ENCODE peak calls at places on chromosomes 6 and 20, in four cellular contexts. One of them, this sample, is unnamed.
A peak's percentile ranks its signal among the peaks of the same experiment; 100 is the strongest.

GRCh38 chr20:11924923-11925322 is 7.2 kb downstream of the BTBD3 start:
- DNase-seq in dorsolateral prefrontal cortex: no peak
- DNase-seq in fibroblast of the aortic adventitia: no peak
- DNase-seq in PC-3: no peak
- DNase-seq in this sample: no peak

GRCh38 chr6:139017227-139017626 is 11.3 kb upstream of the ABRACL start:
- DNase-seq in PC-3: no peak
- DNase-seq in fibroblast of the aortic adventitia: no peak
- DNase-seq in dorsolateral prefrontal cortex: no peak
- DNase-seq in this sample: no peak

GRCh38 chr6:112113918-112114317 is 26.5 kb downstream of the FAM229B start:
- DNase-seq in fibroblast of the aortic adventitia: no peak
- DNase-seq in PC-3: no peak
- DNase-seq in dorsolateral prefrontal cortex: no peak
- DNase-seq in this sample: no peak

GRCh38 chr6:2938004-2938631 is 33.2 kb downstream of the SERPINB6 start:
- DNase-seq in dorsolateral prefrontal cortex: no peak
- DNase-seq in PC-3: no peak
- DNase-seq in fibroblast of the aortic adventitia: no peak
- DNase-seq in this sample: no peak

GRCh38 chr6:37173573-37174195 is 3.7 kb downstream of the PIM1 start:
- DNase-seq in PC-3: no peak
- DNase-seq in fibroblast of the aortic adventitia: no peak
- DNase-seq in dorsolateral prefrontal cortex: no peak
- DNase-seq in this sample: no peak

GRCh38 chr6:142735182-142735581 is 209.8 kb downstream of the HIVEP2 start:
- DNase-seq in dorsolateral prefrontal cortex: no peak
- DNase-seq in PC-3: peak; percentile 12
- DNase-seq in fibroblast of the aortic adventitia: no peak
- DNase-seq in this sample: no peak

GRCh38 chr20:14996883-14997672 is 659.7 kb upstream of the FLRT3 start:
- DNase-seq in PC-3: no peak
- DNase-seq in fibroblast of the aortic adventitia: no peak
- DNase-seq in dorsolateral prefrontal cortex: no peak
- DNase-seq in this sample: no peak

GRCh38 chr20:51456511-51457280 is 85.8 kb downstream of the NFATC2 start:
- DNase-seq in fibroblast of the aortic adventitia: peak; percentile 98
- DNase-seq in PC-3: peak; percentile 100
- DNase-seq in dorsolateral prefrontal cortex: peak; percentile 90
- DNase-seq in this sample: no peak

GRCh38 chr6:87675004-87675681 is 26.9 kb downstream of the AKIRIN2 start:
- DNase-seq in fibroblast of the aortic adventitia: no peak
- DNase-seq in dorsolateral prefrontal cortex: no peak
- DNase-seq in PC-3: no peak
- DNase-seq in this sample: no peak

GRCh38 chr6:139736507-139736906 is 362.1 kb upstream of the CITED2 start:
- DNase-seq in dorsolateral prefrontal cortex: no peak
- DNase-seq in PC-3: no peak
- DNase-seq in fibroblast of the aortic adventitia: no peak
- DNase-seq in this sample: no peak

GRCh38 chr6:116511424-116512131 is at the start of gene CALHM5:
- DNase-seq in dorsolateral prefrontal cortex: no peak
- DNase-seq in PC-3: peak; percentile 83
- DNase-seq in fibroblast of the aortic adventitia: peak; percentile 97
- DNase-seq in this sample: no peak

GRCh38 chr6:73145690-73146089 is 79.6 kb downstream of the KHDC1L start:
- DNase-seq in PC-3: no peak
- DNase-seq in dorsolateral prefrontal cortex: no peak
- DNase-seq in fibroblast of the aortic adventitia: no peak
- DNase-seq in this sample: no peak

GRCh38 chr6:143023695-143024094 is 37.0 kb upstream of the AIG1 start:
- DNase-seq in fibroblast of the aortic adventitia: no peak
- DNase-seq in dorsolateral prefrontal cortex: no peak
- DNase-seq in PC-3: no peak
- DNase-seq in this sample: no peak

GRCh38 chr6:13913226-13914001 is 11.3 kb upstream of the RNF182 start:
- DNase-seq in dorsolateral prefrontal cortex: no peak
- DNase-seq in PC-3: no peak
- DNase-seq in fibroblast of the aortic adventitia: no peak
- DNase-seq in this sample: no peak

GRCh38 chr20:38073307-38074010 is 39.9 kb downstream of the RPRD1B start:
- DNase-seq in PC-3: peak; percentile 93
- DNase-seq in fibroblast of the aortic adventitia: peak; percentile 99
- DNase-seq in dorsolateral prefrontal cortex: no peak
- DNase-seq in this sample: no peak

GRCh38 chr6:143222310-143222709 is 161.6 kb downstream of the AIG1 start:
- DNase-seq in PC-3: no peak
- DNase-seq in fibroblast of the aortic adventitia: no peak
- DNase-seq in dorsolateral prefrontal cortex: no peak
- DNase-seq in this sample: no peak

GRCh38 chr6:91781946-91782345 is 1195.1 kb upstream of the MAP3K7 start:
- DNase-seq in PC-3: no peak
- DNase-seq in dorsolateral prefrontal cortex: peak; percentile 66
- DNase-seq in fibroblast of the aortic adventitia: no peak
- DNase-seq in this sample: no peak

GRCh38 chr6:3088446-3088845 is 20.2 kb downstream of the RIPK1 start:
- DNase-seq in fibroblast of the aortic adventitia: peak; percentile 63
- DNase-seq in PC-3: no peak
- DNase-seq in dorsolateral prefrontal cortex: no peak
- DNase-seq in this sample: no peak

GRCh38 chr6:106979435-106979884 is 4.9 kb upstream of the CD24 start:
- DNase-seq in dorsolateral prefrontal cortex: peak; percentile 85
- DNase-seq in fibroblast of the aortic adventitia: peak; percentile 82
- DNase-seq in PC-3: peak; percentile 84
- DNase-seq in this sample: peak; percentile 79

GRCh38 chr20:45337367-45338120 is 10.7 kb downstream of the SDC4 start:
- DNase-seq in fibroblast of the aortic adventitia: peak; percentile 90
- DNase-seq in PC-3: peak; percentile 78
- DNase-seq in dorsolateral prefrontal cortex: no peak
- DNase-seq in this sample: no peak

DNA sequence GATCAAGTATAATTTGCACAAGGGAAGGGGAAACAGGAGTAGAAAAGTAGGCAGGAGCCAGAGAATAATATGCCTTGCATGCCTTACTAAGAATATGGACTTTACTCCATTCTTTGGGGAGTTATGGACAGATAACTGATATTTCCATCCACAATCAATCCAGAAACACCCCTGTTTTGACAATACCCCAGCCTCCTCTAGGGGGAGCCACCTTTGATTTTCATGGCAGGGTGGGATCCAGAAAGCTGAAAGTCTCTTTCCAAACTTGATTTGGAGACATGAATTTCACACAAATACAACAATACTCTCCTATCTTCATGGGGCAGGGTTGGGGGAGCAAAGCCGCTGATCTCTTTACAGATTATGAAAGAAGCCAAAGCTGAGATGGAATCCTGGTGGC is 404.1 kb downstream of the FOXA2 start:
- DNase-seq in dorsolateral prefrontal cortex: no peak
- DNase-seq in fibroblast of the aortic adventitia: no peak
- DNase-seq in PC-3: no peak
- DNase-seq in this sample: no peak
- TF ChIP-seq CTCF in dorsolateral prefrontal cortex: no peak
- TF ChIP-seq CTCF in fibroblast of the aortic adventitia: peak; percentile 14
- TF ChIP-seq CTCF in PC-3: peak; percentile 59
- TF ChIP-seq CTCF in this sample: no peak

GRCh38 chr6:164344801-164345291 is 930.3 kb downstream of the QKI start:
- DNase-seq in PC-3: no peak
- DNase-seq in fibroblast of the aortic adventitia: peak; percentile 57
- DNase-seq in dorsolateral prefrontal cortex: no peak
- DNase-seq in this sample: no peak

GRCh38 chr6:164346631-164347030 is 932.1 kb downstream of the QKI start:
- DNase-seq in fibroblast of the aortic adventitia: no peak
- DNase-seq in PC-3: no peak
- DNase-seq in dorsolateral prefrontal cortex: no peak
- DNase-seq in this sample: no peak

GRCh38 chr6:164345340-164345739 is 930.8 kb downstream of the QKI start:
- DNase-seq in dorsolateral prefrontal cortex: no peak
- DNase-seq in PC-3: no peak
- DNase-seq in fibroblast of the aortic adventitia: no peak
- DNase-seq in this sample: no peak

GRCh38 chr6:164345856-164346496 is 931.5 kb downstream of the QKI start:
- DNase-seq in dorsolateral prefrontal cortex: no peak
- DNase-seq in fibroblast of the aortic adventitia: no peak
- DNase-seq in PC-3: no peak
- DNase-seq in this sample: no peak

GRCh38 chr6:164347455-164347854 is 932.9 kb downstream of the QKI start:
- DNase-seq in fibroblast of the aortic adventitia: no peak
- DNase-seq in dorsolateral prefrontal cortex: no peak
- DNase-seq in PC-3: no peak
- DNase-seq in this sample: no peak
- TF ChIP-seq CTCF in fibroblast of the aortic adventitia: no peak
- TF ChIP-seq CTCF in dorsolateral prefrontal cortex: no peak
- TF ChIP-seq CTCF in PC-3: no peak
- TF ChIP-seq CTCF in this sample: no peak

GRCh38 chr6:78611886-78612480 is 255.4 kb upstream of the IRAK1BP1 start:
- DNase-seq in PC-3: peak; percentile 60
- DNase-seq in dorsolateral prefrontal cortex: no peak
- DNase-seq in fibroblast of the aortic adventitia: peak; percentile 41
- DNase-seq in this sample: no peak

GRCh38 chr6:78605909-78606446 is 261.4 kb upstream of the IRAK1BP1 start:
- DNase-seq in PC-3: peak; percentile 77
- DNase-seq in fibroblast of the aortic adventitia: peak; percentile 92
- DNase-seq in dorsolateral prefrontal cortex: no peak
- DNase-seq in this sample: no peak

GRCh38 chr6:78611097-78611625 is 256.2 kb upstream of the IRAK1BP1 start:
- DNase-seq in PC-3: no peak
- DNase-seq in fibroblast of the aortic adventitia: no peak
- DNase-seq in dorsolateral prefrontal cortex: no peak
- DNase-seq in this sample: no peak

DNA sequence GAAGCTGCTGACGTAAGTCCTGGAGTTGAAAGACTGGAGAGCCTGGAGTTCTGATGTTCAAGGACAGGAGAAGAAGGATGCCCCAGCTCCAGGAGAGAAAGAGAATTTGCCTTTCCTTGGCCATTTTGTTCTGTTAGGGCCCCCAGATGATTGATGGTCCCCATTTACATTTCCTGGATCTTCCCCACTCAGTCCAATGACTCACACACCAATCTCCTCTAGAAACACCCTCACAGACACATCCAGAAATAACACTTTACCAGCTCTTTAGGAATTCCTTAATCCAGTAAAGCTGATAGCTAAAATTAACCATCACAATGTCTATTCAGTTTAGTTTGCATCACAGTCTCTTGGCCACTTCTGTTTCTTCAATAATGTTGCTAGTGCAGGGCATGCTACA is 260.2 kb upstream of the IRAK1BP1 start:
- DNase-seq in dorsolateral prefrontal cortex: no peak
- DNase-seq in PC-3: no peak
- DNase-seq in fibroblast of the aortic adventitia: peak; percentile 76
- DNase-seq in this sample: no peak
- TF ChIP-seq CTCF in dorsolateral prefrontal cortex: no peak
- TF ChIP-seq CTCF in PC-3: no peak
- TF ChIP-seq CTCF in fibroblast of the aortic adventitia: no peak
- TF ChIP-seq CTCF in this sample: no peak

GRCh38 chr6:62298745-62299392 is 12.8 kb upstream of the KHDRBS2 start:
- DNase-seq in dorsolateral prefrontal cortex: no peak
- DNase-seq in PC-3: no peak
- DNase-seq in fibroblast of the aortic adventitia: no peak
- DNase-seq in this sample: no peak
- TF ChIP-seq CTCF in dorsolateral prefrontal cortex: no peak
- TF ChIP-seq CTCF in PC-3: no peak
- TF ChIP-seq CTCF in fibroblast of the aortic adventitia: no peak
- TF ChIP-seq CTCF in this sample: no peak

GRCh38 chr6:46777476-46778346 is 15.5 kb upstream of the MEP1A start:
- DNase-seq in PC-3: no peak
- DNase-seq in fibroblast of the aortic adventitia: no peak
- DNase-seq in dorsolateral prefrontal cortex: no peak
- DNase-seq in this sample: no peak
- TF ChIP-seq CTCF in PC-3: no peak
- TF ChIP-seq CTCF in fibroblast of the aortic adventitia: no peak
- TF ChIP-seq CTCF in dorsolateral prefrontal cortex: no peak
- TF ChIP-seq CTCF in this sample: no peak